ENCODE peak calls at places on chromosomes 7 and 10, in seven cellular contexts. V is iPS-NIHi11; R is SW480; P is posterior vena cava; I is activated naive CD8-positive, alpha-beta T cell treated with anti-CD3 and anti-CD28 coated beads, Interleukin-2, amount 50 U/mL, for 24 hours; T is NCI-H345; Y is mucosa of gallbladder. W is an unnamed sample.

GRCh38 chr10:34433241-34434076 is 381.6 kb downstream of the PARD3 start:
- DNase-seq in V (no peak), R (no peak), P (no peak), I (no peak), T (no peak), Y (no peak), W (no peak)

GRCh38 chr7:155948845-155949244 is 136.6 kb upstream of the SHH start:
- DNase-seq in V (no peak), R (no peak), P (no peak), I (no peak), T (no peak), Y (no peak), W (no peak)

GRCh38 chr10:69421611-69422308 is 5.0 kb upstream of the TACR2 start:
- DNase-seq in V (no peak), R (no peak), P (peak; percentile 67), I (no peak), T (peak; percentile 52), Y (peak; percentile 80), W (no peak)

GRCh38 chr7:6205921-6206660 is 66.3 kb downstream of the CYTH3 start:
- DNase-seq in V (no peak), R (no peak), P (no peak), I (no peak), T (no peak), Y (no peak), W (no peak)

GRCh38 chr10:44963772-44964633 is 4.4 kb downstream of the RASSF4 start:
- DNase-seq in V (no peak), R (no peak), P (peak; percentile 85), I (no peak), T (no peak), Y (peak; percentile 53), W (no peak)

GRCh38 chr10:117699436-117700075 is 157.0 kb downstream of the EMX2 start:
- DNase-seq in V (no peak), R (no peak), P (no peak), I (no peak), T (no peak), Y (no peak), W (no peak)

GRCh38 chr10:95793401-95794045 is 37.6 kb downstream of the ENTPD1 start:
- DNase-seq in V (no peak), R (no peak), P (no peak), I (peak; percentile 26), T (no peak), Y (no peak), W (no peak)

GRCh38 chr10:132793871-132794849 is 8.2 kb upstream of the NKX6-2 start:
- DNase-seq in V (no peak), R (no peak), P (no peak), I (no peak), T (peak; percentile 42), Y (no peak), W (no peak)

GRCh38 chr7:47846117-47846836 is 102.0 kb downstream of the PKD1L1 start:
- DNase-seq in V (no peak), R (no peak), P (no peak), I (no peak), T (no peak), Y (no peak), W (no peak)

GRCh38 chr7:92669616-92670153 is 79.5 kb upstream of the FAM133B start:
- DNase-seq in V (no peak), R (no peak), P (no peak), I (no peak), T (no peak), Y (peak; percentile 34), W (no peak)

GRCh38 chr10:23694921-23695824 is 256.3 kb downstream of the OTUD1 start:
- DNase-seq in V (peak; percentile 66), R (no peak), P (peak; percentile 79), I (no peak), T (no peak), Y (no peak), W (no peak)

GRCh38 chr7:159114981-159115380 is 29.7 kb downstream of the VIPR2 start:
- DNase-seq in V (no peak), R (no peak), P (peak; percentile 58), I (no peak), T (no peak), Y (no peak), W (no peak)

GRCh38 chr7:33776791-33777190 is 128.5 kb upstream of the BMPER start:
- DNase-seq in V (no peak), R (no peak), P (no peak), I (no peak), T (no peak), Y (no peak), W (no peak)

GRCh38 chr7:30411897-30412296 is 66.7 kb downstream of the NOD1 start:
- DNase-seq in V (no peak), R (no peak), P (no peak), I (no peak), T (no peak), Y (no peak), W (no peak)

GRCh38 chr7:29918850-29919249 is 70.8 kb downstream of the SCRN1 start:
- DNase-seq in V (no peak), R (no peak), P (no peak), I (no peak), T (no peak), Y (no peak), W (no peak)

GRCh38 chr10:28668363-28669226 is 8.7 kb upstream of the BAMBI start:
- DNase-seq in V (peak; percentile 70), R (peak; percentile 70), P (peak; percentile 92), I (peak; percentile 55), T (peak; percentile 72), Y (peak; percentile 26), W (peak; percentile 24)

GRCh38 chr10:5941579-5941978 is 35.8 kb downstream of the IL15RA start:
- DNase-seq in V (no peak), R (no peak), P (no peak), I (no peak), T (no peak), Y (no peak), W (no peak)

GRCh38 chr10:14617125-14617524 is 157.6 kb downstream of the FAM107B start:
- DNase-seq in V (no peak), R (no peak), P (no peak), I (no peak), T (no peak), Y (no peak), W (no peak)

GRCh38 chr7:33854951-33855350 is 50.4 kb upstream of the BMPER start:
- DNase-seq in V (no peak), R (no peak), P (no peak), I (no peak), T (no peak), Y (no peak), W (no peak)

GRCh38 chr7:155850001-155850436 is 37.8 kb upstream of the SHH start:
- DNase-seq in V (no peak), R (no peak), P (peak; percentile 66), I (no peak), T (no peak), Y (no peak), W (no peak)